ENCODE peak calls at places on chromosome 1, in five cellular contexts. A is lower lobe of right lung, Y is H7, O is HuH-7, Z is fibroblast of lung. E is an unnamed sample.

GRCh38 chr1:117167402-117167801 is 43.3 kb downstream of the VTCN1 start:
- DNase-seq in A (no peak), Y (no peak), O (no peak), Z (peak), E (no peak)

GRCh38 chr1:8408151-8408839 is 90.4 kb downstream of the SLC45A1 start:
- DNase-seq in Y (no peak), A (no peak), O (no peak), Z (peak), E (peak)

GRCh38 chr1:119141020-119141424 is 569 bp upstream of the WARS2 start:
- DNase-seq in Y (no peak), A (no peak), O (no peak), Z (no peak), E (peak)

GRCh38 chr1:245961137-245961540 is 545.9 kb downstream of the SMYD3 start:
- DNase-seq in Z (no peak), Y (no peak), A (no peak), O (no peak), E (no peak)

GRCh38 chr1:223210786-223211115 is 67.7 kb upstream of the TLR5 start:
- DNase-seq in A (no peak), O (no peak), Y (no peak), Z (peak), E (no peak)

GRCh38 chr1:94654031-94654430 is 112.5 kb upstream of the F3 start:
- DNase-seq in Z (peak), Y (no peak), A (no peak), O (no peak), E (no peak)

GRCh38 chr1:209583408-209583807 is at the start of gene CAMK1G:
- DNase-seq in Z (peak), Y (peak), O (no peak), A (no peak), E (no peak)

GRCh38 chr1:244730153-244730933 is 77.4 kb downstream of the DESI2 start:
- DNase-seq in Y (peak), O (peak), A (peak), Z (peak), E (peak)